ENCODE peak calls at places on chromosomes 7 and 10, in nine cellular contexts. T, X, F, R, C, H, W, M and E are unnamed samples.
A peak's percentile ranks its signal among the peaks of the same experiment; 100 is the strongest.

GRCh38 chr10:118701529-118702323 is 53.0 kb downstream of the CACUL1 start:
- DNase-seq in H (no peak), X (no peak), F (no peak), W (no peak), M (no peak), T (peak; percentile 15), R (no peak), C (no peak), E (no peak)

GRCh38 chr10:19041176-19041575 is 7.4 kb upstream of the MALRD1 start:
- DNase-seq in R (no peak), T (no peak), W (no peak), M (no peak), C (no peak), H (no peak), F (no peak), X (no peak), E (no peak)

GRCh38 chr10:86178401-86179142 is 188.0 kb downstream of the GRID1 start:
- DNase-seq in T (no peak), X (peak; percentile 66), H (no peak), C (no peak), F (no peak), R (no peak), W (peak; percentile 36), M (no peak), E (no peak)

GRCh38 chr7:108114117-108114841 is 15.9 kb downstream of the LAMB4 start:
- DNase-seq in R (no peak), W (no peak), H (no peak), C (no peak), X (no peak), M (no peak), F (no peak), T (no peak), E (no peak)

GRCh38 chr10:79239930-79240713 is 107.1 kb upstream of the PPIF start:
- DNase-seq in H (peak; percentile 80), M (no peak), X (no peak), R (no peak), C (no peak), T (no peak), W (no peak), F (no peak), E (no peak)

GRCh38 chr7:158394936-158395335 is 192.7 kb downstream of the PTPRN2 start:
- DNase-seq in W (no peak), H (no peak), X (peak; percentile 84), F (peak; percentile 71), R (no peak), C (peak; percentile 51), M (no peak), T (peak; percentile 14), E (no peak)

GRCh38 chr10:96856317-96856716 is 24.2 kb downstream of the LCOR start:
- DNase-seq in W (no peak), H (no peak), M (no peak), T (no peak), C (no peak), F (no peak), X (no peak), R (no peak), E (no peak)

GRCh38 chr10:77716943-77717735 is 79.5 kb upstream of the KCNMA1 start:
- DNase-seq in T (no peak), W (no peak), X (no peak), M (no peak), R (no peak), H (no peak), C (no peak), F (no peak), E (no peak)

GRCh38 chr10:71771821-71772617 is 1.3 kb downstream of the VSIR start:
- DNase-seq in H (no peak), W (peak; percentile 83), M (no peak), T (no peak), C (no peak), R (peak; percentile 59), X (no peak), F (peak; percentile 88), E (no peak)

GRCh38 chr7:159006610-159007130 is 138.0 kb downstream of the VIPR2 start:
- DNase-seq in R (no peak), X (no peak), M (no peak), H (no peak), W (no peak), T (no peak), F (no peak), C (no peak), E (no peak)

GRCh38 chr7:74507538-74508319 is 54.0 kb downstream of the GTF2IRD1 start:
- DNase-seq in W (no peak), X (no peak), T (no peak), R (no peak), C (no peak), F (no peak), M (no peak), H (no peak), E (no peak)